ENCODE peak calls at places on chromosomes 2 and 18, in four cellular contexts. One of them, this sample, is unnamed. For H3K36me3, the result is how much of the 10 kb centered on the place peaks cover.

GRCh38 chr2:39504790-39505335 is 67.8 kb upstream of the MAP4K3 start:
- DNase-seq in IMR-90: peak
- DNase-seq in K562: no peak
- DNase-seq in GM12878: no peak
- DNase-seq in this sample: peak

GRCh38 chr2:236055471-236055870 is 112.7 kb downstream of the GBX2 start:
- DNase-seq in IMR-90: no peak
- DNase-seq in GM12878: no peak
- DNase-seq in K562: no peak
- DNase-seq in this sample: no peak

GRCh38 chr18:28176674-28176932 is 327 bp downstream of the CDH2 start:
- DNase-seq in GM12878: no peak
- DNase-seq in IMR-90: no peak
- DNase-seq in K562: no peak
- DNase-seq in this sample: no peak

GRCh38 chr2:105078906-105079305 is 41.0 kb downstream of the MRPS9 start:
- DNase-seq in GM12878: no peak
- DNase-seq in K562: no peak
- DNase-seq in IMR-90: peak
- DNase-seq in this sample: no peak

GRCh38 chr2:193542762-193543161 is 1348.0 kb upstream of the TMEFF2 start:
- DNase-seq in IMR-90: no peak
- DNase-seq in K562: no peak
- DNase-seq in GM12878: no peak
- DNase-seq in this sample: no peak

GRCh38 chr2:79040967-79041582 is 15.6 kb downstream of the REG3G start:
- DNase-seq in K562: peak
- DNase-seq in IMR-90: no peak
- DNase-seq in GM12878: no peak
- DNase-seq in this sample: no peak

GRCh38 chr2:71938659-71939587 is 208.7 kb downstream of the CYP26B1 start:
- DNase-seq in IMR-90: no peak
- DNase-seq in K562: no peak
- DNase-seq in GM12878: no peak
- DNase-seq in this sample: no peak

GRCh38 chr2:69122271-69122670 is 109.3 kb downstream of the ANTXR1 start:
- DNase-seq in GM12878: no peak
- DNase-seq in IMR-90: peak
- DNase-seq in K562: no peak
- DNase-seq in this sample: peak

GRCh38 chr2:200221055-200221692 is 85.3 kb upstream of the SPATS2L start:
- DNase-seq in K562: no peak
- DNase-seq in IMR-90: no peak
- DNase-seq in GM12878: no peak
- DNase-seq in this sample: no peak

GRCh38 chr2:111896007-111896406 is 2.4 kb upstream of the MERTK start:
- DNase-seq in K562: peak
- DNase-seq in IMR-90: no peak
- DNase-seq in GM12878: no peak
- DNase-seq in this sample: no peak

GRCh38 chr2:96359310-96359709 is 23.7 kb downstream of the NCAPH start:
- DNase-seq in IMR-90: no peak
- DNase-seq in K562: no peak
- DNase-seq in GM12878: no peak
- DNase-seq in this sample: no peak

GRCh38 chr2:201798252-201798918 is 8.0 kb upstream of the CDK15 start:
- DNase-seq in K562: no peak
- DNase-seq in IMR-90: peak
- DNase-seq in GM12878: no peak
- DNase-seq in this sample: peak

GRCh38 chr18:41244751-41245150 is 710.3 kb upstream of the PIK3C3 start:
- DNase-seq in IMR-90: no peak
- DNase-seq in GM12878: no peak
- DNase-seq in K562: no peak
- DNase-seq in this sample: no peak

GRCh38 chr2:131519466-131519865 is 8.2 kb upstream of the CCDC74A start:
- DNase-seq in GM12878: no peak
- DNase-seq in K562: no peak
- DNase-seq in IMR-90: no peak
- DNase-seq in this sample: no peak

GRCh38 chr2:10032746-10033105 is 10.6 kb upstream of the KLF11 start:
- DNase-seq in IMR-90: no peak
- DNase-seq in K562: no peak
- DNase-seq in GM12878: no peak
- DNase-seq in this sample: no peak

GRCh38 chr2:5766621-5767020 is 74.4 kb downstream of the SOX11 start:
- DNase-seq in IMR-90: peak
- DNase-seq in GM12878: no peak
- DNase-seq in K562: no peak
- DNase-seq in this sample: no peak

GRCh38 chr2:108169982-108170625 is 69.7 kb upstream of the SULT1C3 start:
- DNase-seq in K562: peak
- DNase-seq in GM12878: no peak
- DNase-seq in IMR-90: peak
- DNase-seq in this sample: peak

GRCh38 chr18:38633333-38633732 is 1067.7 kb upstream of the CELF4 start:
- DNase-seq in IMR-90: no peak
- DNase-seq in K562: no peak
- DNase-seq in GM12878: no peak
- DNase-seq in this sample: no peak

DNA sequence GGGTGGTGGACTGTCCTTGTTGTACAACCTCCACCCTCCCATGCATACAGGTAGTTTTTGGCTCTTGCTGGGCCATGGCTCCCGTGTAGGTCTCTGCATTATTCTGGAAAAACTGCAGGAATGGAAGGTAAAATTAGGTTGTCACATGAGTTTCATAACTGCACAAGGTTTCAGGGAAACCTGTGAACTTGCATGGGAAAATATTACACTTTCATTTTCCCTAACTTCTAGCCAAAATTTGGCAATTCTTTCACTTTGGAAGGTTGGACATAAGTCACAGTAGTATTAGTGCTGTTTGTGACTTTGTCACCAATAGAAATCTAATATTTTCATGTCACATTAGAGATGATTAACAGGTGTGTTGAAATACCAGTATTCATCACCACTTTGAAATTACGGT is 118.1 kb upstream of the MGAT5 start:
- DNase-seq in IMR-90: no peak
- DNase-seq in GM12878: no peak
- DNase-seq in K562: no peak
- DNase-seq in this sample: no peak
- TF ChIP-seq FOS in IMR-90: no peak
- TF ChIP-seq FOS in GM12878: no peak
- TF ChIP-seq FOS in K562: no peak
- TF ChIP-seq FOS in this sample: no peak

GRCh38 chr2:47801118-47801517 is 18.2 kb downstream of the MSH6 start:
- DNase-seq in K562: no peak
- DNase-seq in IMR-90: no peak
- DNase-seq in GM12878: no peak
- DNase-seq in this sample: no peak
- H3K36me3 ChIP-seq in K562: half or more
- H3K36me3 ChIP-seq in IMR-90: half or more
- H3K36me3 ChIP-seq in GM12878: under half
- H3K36me3 ChIP-seq in this sample: under half

GRCh38 chr2:237154050-237154638 is 68.5 kb downstream of the COPS8 start:
- DNase-seq in GM12878: no peak
- DNase-seq in IMR-90: peak
- DNase-seq in K562: peak
- DNase-seq in this sample: peak
- TF ChIP-seq FOS in GM12878: no peak
- TF ChIP-seq FOS in IMR-90: no peak
- TF ChIP-seq FOS in K562: no peak
- TF ChIP-seq FOS in this sample: no peak

DNA sequence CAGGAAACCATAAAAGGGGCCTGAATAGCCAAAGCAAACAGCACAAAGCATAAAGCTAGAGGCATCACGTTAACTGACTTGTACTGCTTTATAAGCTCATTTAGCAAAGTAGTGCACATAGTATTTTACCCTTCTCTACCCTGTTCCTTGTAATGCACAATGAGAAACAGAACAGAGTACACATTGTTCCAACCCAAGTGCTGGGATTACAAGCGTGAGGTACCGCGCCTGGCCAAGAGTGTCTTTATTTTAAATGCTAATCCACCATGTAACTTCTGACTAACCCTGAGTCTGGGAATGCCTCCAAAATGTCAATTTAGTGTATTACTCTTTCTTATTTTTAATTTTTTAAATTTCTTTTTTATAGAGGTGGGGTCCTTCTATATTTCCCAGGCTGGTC is 46.4 kb upstream of the STON1 start:
- DNase-seq in GM12878: no peak
- DNase-seq in K562: no peak
- DNase-seq in IMR-90: peak
- DNase-seq in this sample: peak
- H3K36me3 ChIP-seq in GM12878: under half
- H3K36me3 ChIP-seq in K562: under half
- H3K36me3 ChIP-seq in IMR-90: under half
- H3K36me3 ChIP-seq in this sample: under half

GRCh38 chr18:12053312-12053711 is 40.3 kb upstream of the ANKRD62 start:
- DNase-seq in K562: no peak
- DNase-seq in GM12878: no peak
- DNase-seq in IMR-90: no peak
- DNase-seq in this sample: no peak

GRCh38 chr18:12056884-12057402 is 36.7 kb upstream of the ANKRD62 start:
- DNase-seq in GM12878: no peak
- DNase-seq in IMR-90: no peak
- DNase-seq in K562: no peak
- DNase-seq in this sample: no peak

GRCh38 chr18:12057419-12058039 is 36.1 kb upstream of the ANKRD62 start:
- DNase-seq in K562: no peak
- DNase-seq in IMR-90: no peak
- DNase-seq in GM12878: no peak
- DNase-seq in this sample: no peak

GRCh38 chr18:12059334-12060181 is 34.1 kb upstream of the ANKRD62 start:
- DNase-seq in K562: no peak
- DNase-seq in GM12878: no peak
- DNase-seq in IMR-90: no peak
- DNase-seq in this sample: no peak

DNA sequence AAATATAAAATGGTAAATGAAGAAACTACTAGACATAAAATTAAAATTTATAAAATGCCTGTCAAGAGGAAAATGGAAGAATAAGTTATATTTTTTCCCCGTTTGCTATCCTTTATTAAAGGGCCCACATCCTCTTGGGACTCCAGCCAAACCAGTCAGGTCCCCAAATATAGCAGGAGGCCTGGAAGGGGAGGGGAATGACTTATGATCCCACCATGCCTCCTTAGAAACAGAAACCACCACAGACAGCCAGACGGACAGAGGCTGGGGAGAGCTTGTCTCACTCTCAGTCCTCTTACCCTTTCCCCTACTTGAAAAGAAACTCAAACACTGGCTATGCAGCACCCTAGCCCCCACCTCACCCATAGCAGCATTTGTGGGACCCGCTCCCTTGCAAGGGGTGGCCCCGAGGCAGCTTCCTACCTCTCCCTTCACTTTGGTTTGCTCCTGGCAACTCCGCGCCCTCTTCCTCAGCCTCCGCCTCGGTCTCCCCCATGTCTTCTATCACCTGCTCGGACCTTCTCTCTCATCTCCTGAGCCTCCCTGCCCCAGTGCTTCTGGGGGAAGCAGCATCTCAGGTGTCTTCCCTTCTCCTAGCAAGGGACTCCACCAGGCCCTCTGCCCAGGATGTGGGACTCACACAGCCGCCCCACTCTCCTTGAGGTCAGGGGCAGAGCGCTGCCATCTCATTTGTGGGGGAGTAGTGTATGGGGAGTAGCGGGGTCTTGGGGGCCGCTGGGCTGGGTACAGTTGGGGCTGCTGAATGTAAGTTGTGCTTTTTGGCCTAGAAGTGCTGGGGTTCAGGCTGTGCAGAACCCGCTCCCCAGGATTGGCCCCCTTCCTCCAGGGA is 37.4 kb upstream of the ANKRD62 start:
- DNase-seq in GM12878: no peak
- DNase-seq in K562: no peak
- DNase-seq in IMR-90: no peak
- DNase-seq in this sample: no peak
- TF ChIP-seq FOS in GM12878: no peak
- TF ChIP-seq FOS in K562: no peak
- TF ChIP-seq FOS in IMR-90: no peak
- TF ChIP-seq FOS in this sample: no peak

GRCh38 chr18:31892936-31893335 is 50.0 kb downstream of the TRAPPC8 start:
- DNase-seq in GM12878: no peak
- DNase-seq in IMR-90: no peak
- DNase-seq in K562: no peak
- DNase-seq in this sample: no peak
- H3K36me3 ChIP-seq in GM12878: under half
- H3K36me3 ChIP-seq in IMR-90: under half
- H3K36me3 ChIP-seq in K562: half or more
- H3K36me3 ChIP-seq in this sample: under half